ENCODE peak calls at places on chromosomes 4 and X, in seven cellular contexts. N, C, S, B, T, Y and E are unnamed samples.
A peak's percentile ranks its signal among the peaks of the same experiment; 100 is the strongest.

GRCh38 chrX:112087545-112087944 is 5.0 kb upstream of the TRPC5 start:
- DNase-seq in N (no peak), C (no peak), S (no peak), B (no peak), T (no peak), Y (no peak), E (no peak)

GRCh38 chrX:133215017-133215416 is 3.1 kb downstream of the TFDP3 start:
- DNase-seq in N (no peak), C (no peak), S (no peak), B (no peak), T (no peak), Y (no peak), E (no peak)

GRCh38 chrX:136812286-136812685 is 31.6 kb upstream of the ARHGEF6 start:
- DNase-seq in N (no peak), C (no peak), S (peak; percentile 25), B (no peak), T (no peak), Y (peak; percentile 12), E (no peak)

GRCh38 chr4:3765271-3766206 is 646 bp upstream of the ADRA2C start:
- DNase-seq in N (peak; percentile 31), C (peak; percentile 53), S (peak; percentile 42), B (peak; percentile 65), T (no peak), Y (peak; percentile 53), E (peak; percentile 66)

GRCh38 chr4:84583871-84584373 is 995 bp downstream of the CDS1 start:
- DNase-seq in N (no peak), C (no peak), S (peak; percentile 5), B (no peak), T (no peak), Y (peak; percentile 8), E (peak; percentile 35)

GRCh38 chrX:72269671-72270251 is 7.3 kb downstream of the RPS4X start:
- DNase-seq in N (no peak), C (no peak), S (peak; percentile 72), B (no peak), T (no peak), Y (peak; percentile 80), E (no peak)

GRCh38 chr4:184190711-184191110 is 27.0 kb downstream of the ENPP6 start:
- DNase-seq in N (no peak), C (no peak), S (no peak), B (no peak), T (no peak), Y (no peak), E (no peak)

GRCh38 chrX:31656013-31656412 is 584.2 kb upstream of the FTHL17 start:
- DNase-seq in N (no peak), C (no peak), S (peak; percentile 43), B (no peak), T (no peak), Y (peak; percentile 18), E (no peak)

GRCh38 chrX:107894038-107894437 is 68.4 kb downstream of the MID2 start:
- DNase-seq in N (no peak), C (peak; percentile 31), S (peak; percentile 68), B (no peak), T (peak; percentile 32), Y (peak; percentile 69), E (peak; percentile 43)

GRCh38 chr4:113436360-113436759 is 325.2 kb downstream of the CAMK2D start:
- DNase-seq in N (no peak), C (no peak), S (peak; percentile 91), B (no peak), T (no peak), Y (peak; percentile 88), E (no peak)

GRCh38 chrX:7215842-7216241 is 67.9 kb upstream of the PUDP start:
- DNase-seq in N (no peak), C (no peak), S (no peak), B (no peak), T (no peak), Y (peak; percentile 13), E (no peak)

GRCh38 chrX:108165349-108166111 is 74.0 kb downstream of the ATG4A start:
- DNase-seq in N (no peak), C (peak; percentile 22), S (peak; percentile 63), B (no peak), T (no peak), Y (peak; percentile 68), E (peak; percentile 32)

GRCh38 chr4:101067383-101067782 is 279.9 kb downstream of the PPP3CA start:
- DNase-seq in N (no peak), C (no peak), S (peak; percentile 13), B (no peak), T (no peak), Y (peak; percentile 7), E (no peak)

GRCh38 chrX:29911673-29912072 is 303.7 kb upstream of the MAGEB2 start:
- DNase-seq in N (no peak), C (no peak), S (no peak), B (no peak), T (no peak), Y (no peak), E (no peak)

GRCh38 chr4:3440979-3441500 is 728 bp upstream of the HGFAC start:
- DNase-seq in N (peak; percentile 15), C (no peak), S (peak; percentile 24), B (no peak), T (no peak), Y (peak; percentile 21), E (no peak)

GRCh38 chr4:15695764-15696163 is 7.1 kb upstream of the BST1 start:
- DNase-seq in N (no peak), C (no peak), S (no peak), B (no peak), T (no peak), Y (no peak), E (no peak)

GRCh38 chr4:15694431-15694830 is 8.4 kb upstream of the BST1 start:
- DNase-seq in N (no peak), C (no peak), S (no peak), B (no peak), T (no peak), Y (no peak), E (no peak)

GRCh38 chr4:15691346-15692140 is 9.9 kb downstream of the FAM200B start:
- DNase-seq in N (no peak), C (no peak), S (peak; percentile 84), B (no peak), T (no peak), Y (peak; percentile 88), E (no peak)

GRCh38 chr4:15696866-15697265 is 6.0 kb upstream of the BST1 start:
- DNase-seq in N (no peak), C (no peak), S (no peak), B (no peak), T (no peak), Y (no peak), E (no peak)

DNA sequence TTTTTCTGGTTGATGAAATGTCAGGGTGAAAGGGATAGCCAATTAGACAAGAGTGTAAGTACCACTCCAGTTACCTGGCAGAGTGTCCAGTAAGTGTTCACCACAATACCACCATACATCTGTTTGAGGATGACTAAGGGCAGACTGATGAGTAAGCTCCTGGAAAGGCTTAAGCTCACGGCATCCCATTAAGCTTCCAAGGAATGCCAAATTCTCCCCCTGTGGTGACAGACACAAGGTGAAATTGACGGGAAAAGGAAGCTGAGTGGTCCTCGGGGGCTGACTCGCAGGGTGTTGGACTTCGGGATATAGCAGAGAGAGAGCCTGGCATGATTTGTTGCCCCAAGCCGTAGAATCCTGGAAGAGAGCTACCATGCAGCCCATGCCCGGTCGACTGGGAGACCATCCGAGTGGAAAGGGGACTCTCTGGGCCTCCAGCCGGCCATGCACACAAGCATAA is 7.6 kb upstream of the BST1 start:
- DNase-seq in N (no peak), C (no peak), S (peak; percentile 92), B (no peak), T (no peak), Y (peak; percentile 98), E (no peak)
- TF ChIP-seq CTCF in N (no peak), C (no peak), S (no peak), B (no peak), T (no peak), Y (no peak), E (no peak)

GRCh38 chr4:78775278-78776030 is 696 bp upstream of the BMP2K start:
- DNase-seq in N (peak; percentile 90), C (peak; percentile 72), S (peak; percentile 79), B (peak; percentile 73), T (peak; percentile 86), Y (peak; percentile 73), E (peak; percentile 87)

GRCh38 chr4:78774395-78774794 is 1.8 kb upstream of the BMP2K start:
- DNase-seq in N (no peak), C (no peak), S (no peak), B (no peak), T (peak; percentile 15), Y (no peak), E (peak; percentile 30)

GRCh38 chr4:78777556-78777900 is 1.4 kb downstream of the BMP2K start:
- DNase-seq in N (no peak), C (no peak), S (no peak), B (no peak), T (no peak), Y (no peak), E (no peak)

GRCh38 chr4:78776729-78777555 is 792 bp downstream of the BMP2K start:
- DNase-seq in N (peak; percentile 27), C (peak; percentile 20), S (peak; percentile 71), B (peak; percentile 19), T (peak; percentile 35), Y (peak; percentile 83), E (peak; percentile 35)

DNA sequence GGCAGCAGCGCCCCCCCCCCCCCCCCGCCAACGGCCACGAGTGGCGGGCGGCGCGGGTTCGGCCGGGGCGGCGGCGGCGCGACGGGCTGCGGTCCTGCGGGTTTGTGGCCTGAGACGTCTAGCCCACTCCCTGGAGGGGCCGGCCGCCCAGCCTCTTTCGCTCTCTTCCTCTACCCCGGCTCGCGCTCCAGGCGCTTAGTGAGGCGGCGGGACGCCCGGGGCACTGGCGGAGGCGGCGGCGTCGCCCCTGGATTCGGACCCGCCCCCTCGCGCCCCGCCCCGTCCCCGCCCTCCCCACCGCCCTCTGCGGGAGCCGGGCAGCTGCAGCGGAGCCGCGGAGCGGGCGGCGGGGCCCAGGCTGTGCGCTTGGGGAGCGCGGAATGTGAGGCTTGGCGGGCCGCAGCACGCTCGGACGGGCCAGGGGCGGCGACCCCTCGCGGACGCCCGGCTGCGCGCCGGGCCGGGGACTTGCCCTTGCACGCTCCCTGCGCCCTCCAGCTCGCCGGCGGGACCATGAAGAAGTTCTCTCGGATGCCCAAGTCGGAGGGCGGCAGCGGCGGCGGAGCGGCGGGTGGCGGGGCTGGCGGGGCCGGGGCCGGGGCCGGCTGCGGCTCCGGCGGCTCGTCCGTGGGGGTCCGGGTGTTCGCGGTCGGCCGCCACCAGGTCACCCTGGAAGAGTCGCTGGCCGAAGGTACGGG is at the start of gene BMP2K:
- DNase-seq in N (peak; percentile 86), C (peak; percentile 70), S (peak; percentile 67), B (peak; percentile 83), T (peak; percentile 88), Y (peak; percentile 61), E (peak; percentile 90)
- TF ChIP-seq CTCF in N (no peak), C (no peak), S (no peak), B (peak; percentile 45), T (no peak), Y (no peak), E (no peak)

GRCh38 chrX:154029439-154029838 is 9.7 kb upstream of the IRAK1 start:
- DNase-seq in N (no peak), C (no peak), S (no peak), B (no peak), T (no peak), Y (no peak), E (no peak)
- TF ChIP-seq CTCF in N (no peak), C (no peak), S (no peak), B (no peak), T (no peak), Y (no peak), E (no peak)

DNA sequence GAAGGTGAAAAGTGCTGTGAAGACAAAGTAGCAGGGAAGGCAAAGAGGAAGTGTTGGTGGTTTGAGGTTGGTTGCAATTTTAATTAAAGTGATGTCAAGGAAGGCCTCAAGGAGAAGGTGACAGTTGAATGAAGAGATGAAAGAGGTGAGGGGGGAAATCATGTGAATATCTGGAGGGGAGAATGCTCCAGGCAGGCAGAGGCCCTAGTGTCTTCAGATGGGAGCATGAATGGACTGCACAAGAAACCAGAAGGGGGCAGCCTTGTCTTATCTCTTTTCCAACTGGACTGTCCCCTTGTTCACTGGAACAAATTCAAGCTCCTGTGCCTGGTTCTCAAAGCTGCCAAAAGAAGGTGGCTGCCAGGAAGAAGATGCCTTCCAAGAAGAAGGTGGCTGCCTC is 68.4 kb downstream of the MAOB start:
- DNase-seq in N (no peak), C (peak; percentile 1), S (peak; percentile 11), B (no peak), T (no peak), Y (peak; percentile 40), E (no peak)
- TF ChIP-seq CTCF in N (no peak), C (peak; percentile 24), S (no peak), B (no peak), T (no peak), Y (peak; percentile 38), E (no peak)